ENCODE peak calls at places on chromosome 4, in six cellular contexts. O is memory B cell; E is fibroblast of the aortic adventitia; D is stimulated activated CD4-positive, alpha-beta T cell treated with anti-CD3 and anti-CD28 coated beads, Interleukin-4, amount 100 ng/mL, for 1 hour; I is fibroblast of pulmonary artery; Z is AG08395. W is an unnamed sample.

GRCh38 chr4:62881210-62881609 is 1528.0 kb downstream of the TECRL start:
- DNase-seq in Z (no peak), E (no peak), O (no peak), I (no peak), D (no peak), W (no peak)

GRCh38 chr4:108527729-108528128 is 92.6 kb upstream of the RPL34 start:
- DNase-seq in Z (no peak), D (no peak), O (no peak), I (no peak), E (no peak), W (no peak)

GRCh38 chr4:5206391-5206790 is 155.1 kb downstream of the STK32B start:
- DNase-seq in D (no peak), Z (peak; percentile 88), I (peak; percentile 55), O (no peak), E (no peak), W (peak; percentile 2)

GRCh38 chr4:8205749-8206611 is 6.9 kb downstream of the SH3TC1 start:
- DNase-seq in O (no peak), E (no peak), Z (no peak), D (no peak), I (no peak), W (peak; percentile 52)

GRCh38 chr4:26204911-26205368 is 115.9 kb upstream of the RBPJ start:
- DNase-seq in I (no peak), Z (no peak), E (peak; percentile 53), O (no peak), D (no peak), W (no peak)

GRCh38 chr4:139887962-139888735 is 222.5 kb downstream of the MGST2 start:
- DNase-seq in D (no peak), I (no peak), O (no peak), Z (no peak), E (no peak), W (no peak)

GRCh38 chr4:98773638-98774037 is 115.2 kb upstream of the TSPAN5 start:
- DNase-seq in E (no peak), O (no peak), D (no peak), I (no peak), Z (no peak), W (no peak)

GRCh38 chr4:139633661-139634060 is 32.0 kb upstream of the MGST2 start:
- DNase-seq in E (peak; percentile 57), D (no peak), O (no peak), I (peak; percentile 51), Z (peak; percentile 36), W (peak; percentile 33)

GRCh38 chr4:4408132-4408523 is 21.2 kb downstream of the NSG1 start:
- DNase-seq in O (no peak), I (no peak), Z (no peak), D (no peak), E (no peak), W (no peak)

GRCh38 chr4:163139048-163139447 is 27.6 kb downstream of the NAF1 start:
- DNase-seq in D (no peak), I (no peak), E (no peak), O (no peak), Z (no peak), W (no peak)

GRCh38 chr4:10457255-10457801 is at the start of gene ZNF518B:
- DNase-seq in E (peak; percentile 53), D (peak; percentile 80), I (peak; percentile 69), Z (peak; percentile 76), O (peak; percentile 87), W (peak; percentile 43)

GRCh38 chr4:154329268-154329858 is 162.2 kb downstream of the DCHS2 start:
- DNase-seq in Z (peak; percentile 21), O (no peak), D (no peak), E (peak; percentile 44), I (peak; percentile 46), W (peak; percentile 33)

W was measured in amniotic epithelial cell.